ENCODE peak calls at places on chromosomes 4 and X, in six cellular contexts. R is IMR-90, D is H9, C is neuronal stem cell, E is trophoblast cell, G is mesenchymal stem cell. A is an unnamed sample.

GRCh38 chr4:123547167-123547817 is 150.7 kb downstream of the SPRY1 start:
- DNase-seq in D (peak; percentile 93), E (peak; percentile 68), R (no peak), G (no peak), C (no peak), A (peak; percentile 49)

GRCh38 chr4:52865305-52865704 is 3.2 kb downstream of the RASL11B start:
- DNase-seq in E (no peak), C (no peak), G (no peak), R (no peak), D (no peak), A (no peak)

GRCh38 chrX:109840585-109840984 is 107.5 kb upstream of the ACSL4 start:
- DNase-seq in E (peak; percentile 69), C (no peak), D (no peak), R (peak; percentile 95), G (peak; percentile 96), A (no peak)

GRCh38 chr4:87911252-87911774 is 64.2 kb upstream of the SPP1 start:
- DNase-seq in C (no peak), R (no peak), E (no peak), G (peak; percentile 45), D (no peak), A (no peak)

GRCh38 chrX:19017271-19017670 is 33.4 kb upstream of the PHKA2 start:
- DNase-seq in R (peak; percentile 17), G (peak; percentile 30), D (peak; percentile 35), C (peak; percentile 1), E (peak; percentile 47), A (no peak)

GRCh38 chrX:110759785-110760184 is 35.8 kb downstream of the CHRDL1 start:
- DNase-seq in C (no peak), E (no peak), R (peak; percentile 58), D (no peak), G (no peak), A (no peak)

GRCh38 chr4:127965803-127966175 is 583 bp downstream of the ABHD18 start:
- DNase-seq in E (peak; percentile 72), G (peak; percentile 40), C (no peak), D (peak; percentile 75), R (peak; percentile 20), A (peak; percentile 74)

GRCh38 chr4:153555730-153556440 is 89.7 kb downstream of the TMEM131L start:
- DNase-seq in D (no peak), C (no peak), E (no peak), G (peak; percentile 55), R (peak; percentile 84), A (no peak)

GRCh38 chr4:180768610-180769009 is 1474.6 kb upstream of the TENM3 start:
- DNase-seq in G (no peak), E (no peak), C (no peak), R (no peak), D (no peak), A (no peak)

GRCh38 chr4:176149680-176150079 is 45.7 kb downstream of the SPATA4 start:
- DNase-seq in G (peak; percentile 24), C (no peak), R (peak; percentile 49), D (no peak), E (no peak), A (no peak)
- H3K14ac ChIP-seq in G (no peak overlapping the region), C (no peak overlapping the region), R (peak overlapping the region; percentile 52), D (no peak overlapping the region), E (no peak overlapping the region), A (no peak overlapping the region)

GRCh38 chrX:53859890-53860289 is 173.4 kb upstream of the HUWE1 start:
- DNase-seq in E (no peak), D (no peak), R (no peak), C (no peak), G (no peak), A (no peak)
- H3K14ac ChIP-seq in E (no peak overlapping the region), D (no peak overlapping the region), R (no peak overlapping the region), C (no peak overlapping the region), G (no peak overlapping the region), A (no peak overlapping the region)

GRCh38 chr4:25215506-25215905 is 18.3 kb upstream of the PI4K2B start:
- DNase-seq in E (no peak), G (no peak), D (peak; percentile 39), C (no peak), R (no peak), A (no peak)

GRCh38 chr4:25209702-25210101 is 24.1 kb upstream of the PI4K2B start:
- DNase-seq in D (no peak), C (no peak), E (peak; percentile 19), R (no peak), G (no peak), A (no peak)

GRCh38 chr4:25211721-25212120 is 22.1 kb upstream of the PI4K2B start:
- DNase-seq in R (no peak), G (no peak), D (no peak), E (no peak), C (no peak), A (no peak)

GRCh38 chr4:25212822-25213221 is 21.0 kb upstream of the PI4K2B start:
- DNase-seq in R (no peak), G (no peak), E (no peak), C (no peak), D (no peak), A (no peak)

GRCh38 chr4:25213327-25213979 is 20.4 kb upstream of the PI4K2B start:
- DNase-seq in R (no peak), C (no peak), E (no peak), G (no peak), D (no peak), A (no peak)
- H3K14ac ChIP-seq in R (no peak overlapping the region), C (no peak overlapping the region), E (no peak overlapping the region), G (no peak overlapping the region), D (no peak overlapping the region), A (no peak overlapping the region)

GRCh38 chr4:59161249-59161648 is 2038.9 kb upstream of the ADGRL3 start:
- DNase-seq in D (no peak), R (no peak), E (no peak), G (no peak), C (no peak), A (no peak)
- H3K14ac ChIP-seq in D (no peak overlapping the region), R (no peak overlapping the region), E (no peak overlapping the region), G (no peak overlapping the region), C (no peak overlapping the region), A (no peak overlapping the region)

GRCh38 chrX:136780241-136780640 is 491 bp downstream of the ARHGEF6 start:
- DNase-seq in D (no peak), R (no peak), E (no peak), C (no peak), G (no peak), A (no peak)
- H3K14ac ChIP-seq in D (no peak overlapping the region), R (no peak overlapping the region), E (no peak overlapping the region), C (no peak overlapping the region), G (no peak overlapping the region), A (no peak overlapping the region)

A was measured in H1.